ENCODE peak calls at places on chromosomes 11 and 22, in nine cellular contexts. C, S, M, V, T, G, E, J and K are unnamed samples. For H3K36me3, the result is how much of the 10 kb centered on the place peaks cover.

GRCh38 chr11:76613901-76614300 is 56.6 kb downstream of the LRRC32 start:
- DNase-seq in C (no peak), S (no peak), M (no peak), V (no peak), T (no peak), G (no peak), E (no peak), J (no peak), K (no peak)

GRCh38 chr22:23402275-23403151 is 177.6 kb downstream of the IGLL1 start:
- DNase-seq in C (peak), S (peak), M (peak), V (no peak), T (peak), G (peak), E (peak), J (peak), K (no peak)

GRCh38 chr22:41831383-41831782 is 1.5 kb upstream of the SREBF2 start:
- DNase-seq in C (no peak), S (no peak), M (no peak), V (no peak), T (no peak), G (no peak), E (peak), J (no peak), K (no peak)

GRCh38 chr11:130599073-130599654 is 150.7 kb downstream of the ADAMTS15 start:
- DNase-seq in C (no peak), S (peak), M (peak), V (no peak), T (peak), G (peak), E (peak), J (peak), K (no peak)

GRCh38 chr11:72814831-72815618 is 814 bp downstream of the ATG16L2 start:
- DNase-seq in C (peak), S (peak), M (peak), V (peak), T (peak), G (no peak), E (peak), J (no peak), K (no peak)

GRCh38 chr11:122847437-122847836 is 9.1 kb downstream of the CRTAM start:
- DNase-seq in C (no peak), S (no peak), M (no peak), V (no peak), T (no peak), G (no peak), E (no peak), J (no peak), K (no peak)

GRCh38 chr11:134760957-134761356 is 348.9 kb upstream of the B3GAT1 start:
- DNase-seq in C (no peak), S (no peak), M (no peak), V (no peak), T (no peak), G (no peak), E (no peak), J (no peak), K (no peak)

GRCh38 chr22:40310081-40310770 is 36.1 kb upstream of the ADSL start:
- DNase-seq in C (no peak), S (peak), M (peak), V (no peak), T (no peak), G (no peak), E (peak), J (no peak), K (no peak)

GRCh38 chr11:15941206-15941770 is 415.1 kb downstream of the SOX6 start:
- DNase-seq in C (peak), S (no peak), M (no peak), V (no peak), T (no peak), G (no peak), E (peak), J (peak), K (no peak)

GRCh38 chr11:104883342-104883741 is 14.9 kb downstream of the CASP12 start:
- DNase-seq in C (no peak), S (no peak), M (no peak), V (no peak), T (no peak), G (no peak), E (no peak), J (no peak), K (no peak)

GRCh38 chr22:41768420-41768819 is 32.1 kb upstream of the CCDC134 start:
- DNase-seq in C (no peak), S (no peak), M (peak), V (no peak), T (peak), G (no peak), E (peak), J (no peak), K (no peak)

GRCh38 chr11:86138958-86139357 is 70.1 kb upstream of the PICALM start:
- DNase-seq in C (no peak), S (no peak), M (no peak), V (no peak), T (peak), G (no peak), E (no peak), J (no peak), K (no peak)

GRCh38 chr22:40597541-40598453 is 38.7 kb downstream of the MRTFA start:
- DNase-seq in C (no peak), S (no peak), M (peak), V (no peak), T (no peak), G (peak), E (peak), J (no peak), K (no peak)

GRCh38 chr11:73189723-73190556 is 28.1 kb upstream of the P2RY2 start:
- DNase-seq in C (no peak), S (no peak), M (no peak), V (no peak), T (no peak), G (peak), E (no peak), J (no peak), K (no peak)

GRCh38 chr11:41996558-41996957 is 537.1 kb upstream of the LRRC4C start:
- DNase-seq in C (no peak), S (no peak), M (no peak), V (no peak), T (no peak), G (no peak), E (peak), J (no peak), K (no peak)

GRCh38 chr11:71286701-71287643 is 34.6 kb upstream of the SHANK2 start:
- DNase-seq in C (no peak), S (peak), M (peak), V (no peak), T (peak), G (peak), E (no peak), J (no peak), K (no peak)

GRCh38 chr11:3861698-3862097 is 6.2 kb downstream of the STIM1 start:
- DNase-seq in C (no peak), S (no peak), M (no peak), V (no peak), T (no peak), G (no peak), E (no peak), J (no peak), K (no peak)

GRCh38 chr11:117771197-117771596 is 25.8 kb downstream of the DSCAML1 start:
- DNase-seq in C (no peak), S (no peak), M (no peak), V (no peak), T (no peak), G (no peak), E (no peak), J (no peak), K (no peak)

GRCh38 chr22:44465563-44465962 is 32.5 kb downstream of the RTL6 start:
- DNase-seq in C (no peak), S (no peak), M (no peak), V (no peak), T (no peak), G (no peak), E (no peak), J (no peak), K (no peak)

GRCh38 chr11:4094348-4095291 is at the start of gene RRM1:
- DNase-seq in C (peak), S (peak), M (peak), V (peak), T (peak), G (peak), E (peak), J (peak), K (peak)

GRCh38 chr11:134008593-134008992 is 51.8 kb upstream of the IGSF9B start:
- DNase-seq in C (no peak), S (no peak), M (no peak), V (peak), T (no peak), G (no peak), E (peak), J (no peak), K (no peak)

GRCh38 chr22:47107431-47107830 is 345.0 kb downstream of the TBC1D22A start:
- DNase-seq in C (no peak), S (no peak), M (peak), V (no peak), T (no peak), G (no peak), E (no peak), J (no peak), K (no peak)

GRCh38 chr11:892106-892505 is 18.5 kb downstream of the CHID1 start:
- DNase-seq in C (no peak), S (no peak), M (no peak), V (peak), T (no peak), G (no peak), E (no peak), J (no peak), K (no peak)

GRCh38 chr11:33040862-33041453 is 1.6 kb downstream of the TCP11L1 start:
- DNase-seq in C (no peak), S (no peak), M (no peak), V (no peak), T (no peak), G (no peak), E (peak), J (no peak), K (no peak)

GRCh38 chr11:120931057-120931779 is 92.7 kb upstream of the TBCEL start:
- DNase-seq in C (peak), S (no peak), M (no peak), V (no peak), T (no peak), G (no peak), E (peak), J (no peak), K (no peak)

GRCh38 chr11:68370211-68371111 is 58.1 kb downstream of the LRP5 start:
- DNase-seq in C (no peak), S (peak), M (no peak), V (no peak), T (peak), G (no peak), E (no peak), J (no peak), K (no peak)
- H3K27ac ChIP-seq in C (no peak), S (peak), M (no peak), V (no peak), T (peak), G (peak), E (no peak), J (no peak), K (no peak)

GRCh38 chr22:31728857-31729256 is 21.1 kb downstream of the PRR14L start:
- DNase-seq in C (no peak), S (no peak), M (no peak), V (no peak), T (no peak), G (no peak), E (no peak), J (no peak), K (no peak)

GRCh38 chr22:31733580-31734079 is 16.3 kb downstream of the PRR14L start:
- DNase-seq in C (no peak), S (no peak), M (no peak), V (no peak), T (no peak), G (no peak), E (no peak), J (no peak), K (no peak)

GRCh38 chr22:31734512-31734911 is 15.4 kb downstream of the PRR14L start:
- DNase-seq in C (no peak), S (no peak), M (peak), V (no peak), T (no peak), G (no peak), E (peak), J (no peak), K (no peak)

GRCh38 chr22:31730344-31730711 is 19.6 kb downstream of the PRR14L start:
- DNase-seq in C (peak), S (no peak), M (no peak), V (no peak), T (no peak), G (no peak), E (peak), J (no peak), K (no peak)

DNA sequence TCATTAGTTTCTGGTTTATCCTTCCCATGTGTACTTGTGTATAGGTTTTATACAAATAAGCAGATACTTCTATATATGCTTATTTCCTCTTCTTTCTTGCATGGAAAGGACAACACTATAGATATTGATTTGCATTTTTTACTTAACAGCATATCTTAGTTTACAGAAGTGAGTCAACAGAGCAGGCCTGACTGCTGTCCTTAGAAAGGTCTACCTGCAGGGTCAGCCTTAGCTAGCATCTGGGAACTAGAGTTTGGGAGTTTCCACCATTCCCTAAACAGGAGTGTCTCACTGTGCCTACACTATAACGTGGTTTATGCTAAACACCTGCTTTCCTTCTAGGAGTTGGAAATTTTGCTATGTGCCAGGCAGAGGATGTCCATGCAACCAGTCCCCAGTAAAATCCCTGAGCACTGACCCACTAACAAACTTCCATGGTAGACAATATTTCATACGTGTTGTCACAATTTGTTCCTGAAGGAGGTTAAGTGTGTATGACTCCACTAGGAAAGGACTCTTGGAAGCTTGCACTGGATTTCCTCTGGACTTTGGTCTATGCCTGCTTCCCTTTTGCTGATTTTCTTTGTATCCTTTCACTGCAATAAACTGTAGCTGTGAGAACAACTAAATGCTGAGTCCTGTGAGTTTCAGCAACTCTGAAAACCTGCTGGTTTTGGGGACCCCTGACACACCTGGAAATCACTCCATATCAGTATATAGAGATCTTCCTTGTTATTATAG is 17.7 kb downstream of the PRR14L start:
- DNase-seq in C (no peak), S (no peak), M (no peak), V (no peak), T (no peak), G (no peak), E (no peak), J (no peak), K (no peak)
- H3K36me3 ChIP-seq in C (under half), S (under half), M (under half), V (under half), T (under half), G (under half), E (under half), J (under half), K (under half)

GRCh38 chr11:10584071-10584501 is 15.6 kb upstream of the LYVE1 start:
- DNase-seq in C (no peak), S (no peak), M (peak), V (no peak), T (no peak), G (no peak), E (no peak), J (no peak), K (no peak)
- H3K4me3 ChIP-seq in C (no peak), S (no peak), M (no peak), V (no peak), T (no peak), G (no peak), E (no peak), J (no peak), K (no peak)

GRCh38 chr11:36437413-36437812 is 72.7 kb downstream of the TRAF6 start:
- DNase-seq in C (no peak), S (no peak), M (no peak), V (no peak), T (no peak), G (no peak), E (no peak), J (no peak), K (no peak)

GRCh38 chr11:36432747-36433146 is 77.3 kb downstream of the TRAF6 start:
- DNase-seq in C (no peak), S (no peak), M (no peak), V (no peak), T (no peak), G (no peak), E (no peak), J (no peak), K (no peak)

GRCh38 chr11:36433896-36434295 is 76.2 kb downstream of the TRAF6 start:
- DNase-seq in C (no peak), S (no peak), M (no peak), V (no peak), T (no peak), G (no peak), E (no peak), J (no peak), K (no peak)

GRCh38 chr11:36436084-36436483 is 74.0 kb downstream of the TRAF6 start:
- DNase-seq in C (no peak), S (no peak), M (no peak), V (no peak), T (no peak), G (no peak), E (no peak), J (no peak), K (no peak)

GRCh38 chr11:36436589-36436988 is 73.5 kb downstream of the TRAF6 start:
- DNase-seq in C (no peak), S (no peak), M (no peak), V (no peak), T (no peak), G (no peak), E (no peak), J (no peak), K (no peak)
- H3K27ac ChIP-seq in C (no peak), S (no peak), M (no peak), V (no peak), T (no peak), G (no peak), E (no peak), J (no peak), K (no peak)

DNA sequence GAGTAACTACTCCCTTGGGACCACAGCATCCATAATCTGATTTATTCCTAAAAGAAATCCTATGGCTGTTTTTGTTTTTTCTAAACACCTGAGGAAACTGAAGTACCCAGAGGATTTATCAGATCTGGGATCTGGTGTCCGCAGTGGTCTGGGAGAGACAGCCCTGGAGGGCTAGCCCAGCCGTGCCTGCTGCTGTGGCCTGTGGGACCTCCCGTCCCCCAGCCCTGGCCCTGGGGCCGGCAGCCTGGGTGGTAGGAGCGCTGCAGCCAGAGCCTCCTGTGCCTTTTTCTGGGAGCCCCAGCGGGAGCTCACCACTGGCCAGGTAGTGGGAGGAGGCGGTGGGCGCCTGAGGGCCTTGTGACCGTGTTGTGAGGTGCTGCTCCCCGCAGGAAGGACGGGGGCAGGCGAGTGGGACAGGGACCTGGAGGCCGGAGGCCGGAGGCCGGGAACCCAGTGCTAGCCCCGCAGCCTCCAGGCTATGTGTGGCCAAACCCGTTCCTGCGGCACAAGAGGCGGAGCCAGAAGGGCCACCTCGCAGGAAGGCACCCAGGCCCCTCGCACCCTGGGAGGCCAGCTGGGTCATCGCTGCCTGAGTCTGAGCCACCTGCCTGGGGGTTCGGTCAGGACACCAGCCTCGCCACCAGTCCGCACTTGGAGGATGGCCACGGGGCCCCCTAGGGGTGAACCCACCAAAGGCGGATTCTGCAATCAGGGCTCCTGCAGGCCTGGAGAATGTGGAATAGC is 18.2 kb upstream of the C11orf96 start:
- DNase-seq in C (no peak), S (no peak), M (no peak), V (no peak), T (no peak), G (no peak), E (no peak), J (no peak), K (no peak)
- H3K36me3 ChIP-seq in C (under half), S (under half), M (under half), V (under half), T (under half), G (under half), E (under half), J (under half), K (under half)